ENCODE peak calls at places on chromosome 7, in ten cellular contexts. One of them, this sample, is unnamed. For H3K4me1, the result is how much of the 10 kb centered on the place peaks cover.

GRCh38 chr7:361680-362415 is 71.9 kb downstream of the FOXL3 start:
- DNase-seq in IMR-90: no peak
- DNase-seq in psoas muscle: no peak
- DNase-seq in iPS DF 6.9: no peak
- DNase-seq in mesendoderm: no peak
- DNase-seq in adrenal gland: no peak
- DNase-seq in mammary epithelial cell: no peak
- DNase-seq in DND-41: no peak
- DNase-seq in trophoblast cell: no peak
- DNase-seq in heart left ventricle: peak
- DNase-seq in this sample: no peak

GRCh38 chr7:40551685-40552576 is 417.1 kb downstream of the SUGCT start:
- DNase-seq in IMR-90: peak
- DNase-seq in psoas muscle: no peak
- DNase-seq in iPS DF 6.9: no peak
- DNase-seq in mesendoderm: peak
- DNase-seq in adrenal gland: peak
- DNase-seq in mammary epithelial cell: peak
- DNase-seq in DND-41: no peak
- DNase-seq in trophoblast cell: peak
- DNase-seq in heart left ventricle: no peak
- DNase-seq in this sample: no peak

GRCh38 chr7:55083206-55083605 is 64.4 kb downstream of the EGFR start:
- DNase-seq in IMR-90: peak
- DNase-seq in psoas muscle: no peak
- DNase-seq in iPS DF 6.9: no peak
- DNase-seq in mesendoderm: no peak
- DNase-seq in adrenal gland: no peak
- DNase-seq in mammary epithelial cell: no peak
- DNase-seq in DND-41: no peak
- DNase-seq in trophoblast cell: no peak
- DNase-seq in heart left ventricle: no peak
- DNase-seq in this sample: no peak

GRCh38 chr7:117645456-117646181 is 165.8 kb downstream of the CFTR start:
- DNase-seq in IMR-90: peak
- DNase-seq in psoas muscle: no peak
- DNase-seq in iPS DF 6.9: no peak
- DNase-seq in mesendoderm: peak
- DNase-seq in adrenal gland: no peak
- DNase-seq in mammary epithelial cell: peak
- DNase-seq in DND-41: no peak
- DNase-seq in trophoblast cell: no peak
- DNase-seq in heart left ventricle: no peak
- DNase-seq in this sample: no peak

GRCh38 chr7:124480074-124480820 is 285.3 kb downstream of the GPR37 start:
- DNase-seq in IMR-90: no peak
- DNase-seq in psoas muscle: no peak
- DNase-seq in iPS DF 6.9: no peak
- DNase-seq in mesendoderm: peak
- DNase-seq in adrenal gland: no peak
- DNase-seq in mammary epithelial cell: no peak
- DNase-seq in DND-41: no peak
- DNase-seq in trophoblast cell: no peak
- DNase-seq in heart left ventricle: no peak
- DNase-seq in this sample: no peak

GRCh38 chr7:151448261-151449252 is 8.6 kb upstream of the CRYGN start:
- DNase-seq in IMR-90: peak
- DNase-seq in psoas muscle: peak
- DNase-seq in iPS DF 6.9: no peak
- DNase-seq in mesendoderm: peak
- DNase-seq in adrenal gland: peak
- DNase-seq in mammary epithelial cell: no peak
- DNase-seq in DND-41: peak
- DNase-seq in trophoblast cell: peak
- DNase-seq in heart left ventricle: peak
- DNase-seq in this sample: peak

GRCh38 chr7:44139311-44140010 is 1.7 kb downstream of the MYL7 start:
- DNase-seq in IMR-90: no peak
- DNase-seq in psoas muscle: no peak
- DNase-seq in iPS DF 6.9: no peak
- DNase-seq in mesendoderm: no peak
- DNase-seq in adrenal gland: no peak
- DNase-seq in mammary epithelial cell: no peak
- DNase-seq in DND-41: no peak
- DNase-seq in trophoblast cell: no peak
- DNase-seq in heart left ventricle: peak
- DNase-seq in this sample: no peak

GRCh38 chr7:98107313-98107691 is 640 bp downstream of the LMTK2 start:
- DNase-seq in IMR-90: no peak
- DNase-seq in psoas muscle: no peak
- DNase-seq in iPS DF 6.9: no peak
- DNase-seq in mesendoderm: no peak
- DNase-seq in adrenal gland: no peak
- DNase-seq in mammary epithelial cell: peak
- DNase-seq in DND-41: peak
- DNase-seq in trophoblast cell: no peak
- DNase-seq in heart left ventricle: no peak
- DNase-seq in this sample: no peak

DNA sequence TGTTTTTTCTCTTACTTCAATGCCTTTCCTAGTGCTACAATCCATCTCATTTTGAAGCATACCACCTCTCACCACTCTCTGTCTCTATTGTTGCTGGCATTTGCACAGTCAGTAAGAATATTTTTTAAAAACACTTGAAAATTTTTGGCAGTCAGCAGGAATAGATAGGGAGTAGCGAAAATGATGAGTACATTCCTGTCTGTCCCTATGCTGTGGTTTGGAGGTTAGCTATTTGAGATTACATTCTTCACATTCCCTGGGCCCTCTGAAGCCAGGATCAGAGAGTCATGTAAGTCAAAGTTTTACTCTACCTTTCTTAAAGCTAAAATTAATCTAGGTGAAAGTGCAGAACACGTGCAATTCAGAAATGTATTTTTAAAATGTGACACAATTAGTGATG is 53.0 kb upstream of the MAGI2 start:
- DNase-seq in IMR-90: peak
- DNase-seq in psoas muscle: no peak
- DNase-seq in iPS DF 6.9: no peak
- DNase-seq in mesendoderm: peak
- DNase-seq in adrenal gland: no peak
- DNase-seq in mammary epithelial cell: no peak
- DNase-seq in DND-41: no peak
- DNase-seq in trophoblast cell: peak
- DNase-seq in heart left ventricle: no peak
- DNase-seq in this sample: no peak
- H3K4me3 ChIP-seq in IMR-90: no peak
- H3K4me3 ChIP-seq in psoas muscle: no peak
- H3K4me3 ChIP-seq in iPS DF 6.9: no peak
- H3K4me3 ChIP-seq in mesendoderm: no peak
- H3K4me3 ChIP-seq in adrenal gland: no peak
- H3K4me3 ChIP-seq in mammary epithelial cell: no peak
- H3K4me3 ChIP-seq in DND-41: no peak
- H3K4me3 ChIP-seq in trophoblast cell: no peak
- H3K4me3 ChIP-seq in heart left ventricle: no peak
- H3K4me3 ChIP-seq in this sample: no peak

GRCh38 chr7:99324559-99324958 is 1.1 kb upstream of the ARPC1A start:
- DNase-seq in IMR-90: no peak
- DNase-seq in psoas muscle: no peak
- DNase-seq in iPS DF 6.9: no peak
- DNase-seq in mesendoderm: no peak
- DNase-seq in adrenal gland: no peak
- DNase-seq in mammary epithelial cell: no peak
- DNase-seq in DND-41: no peak
- DNase-seq in trophoblast cell: no peak
- DNase-seq in heart left ventricle: no peak
- DNase-seq in this sample: no peak
- H3K27ac ChIP-seq in IMR-90: no peak
- H3K27ac ChIP-seq in psoas muscle: no peak
- H3K27ac ChIP-seq in iPS DF 6.9: no peak
- H3K27ac ChIP-seq in mesendoderm: no peak
- H3K27ac ChIP-seq in adrenal gland: no peak
- H3K27ac ChIP-seq in mammary epithelial cell: no peak
- H3K27ac ChIP-seq in DND-41: no peak
- H3K27ac ChIP-seq in trophoblast cell: no peak
- H3K27ac ChIP-seq in heart left ventricle: no peak
- H3K27ac ChIP-seq in this sample: no peak

GRCh38 chr7:34135924-34136323 is 230.6 kb downstream of the BMPER start:
- DNase-seq in IMR-90: no peak
- DNase-seq in psoas muscle: no peak
- DNase-seq in iPS DF 6.9: no peak
- DNase-seq in mesendoderm: no peak
- DNase-seq in adrenal gland: no peak
- DNase-seq in mammary epithelial cell: no peak
- DNase-seq in DND-41: no peak
- DNase-seq in trophoblast cell: no peak
- DNase-seq in heart left ventricle: no peak
- DNase-seq in this sample: no peak

GRCh38 chr7:34136698-34137097 is 231.4 kb downstream of the BMPER start:
- DNase-seq in IMR-90: no peak
- DNase-seq in psoas muscle: no peak
- DNase-seq in iPS DF 6.9: no peak
- DNase-seq in mesendoderm: no peak
- DNase-seq in adrenal gland: no peak
- DNase-seq in mammary epithelial cell: no peak
- DNase-seq in DND-41: no peak
- DNase-seq in trophoblast cell: no peak
- DNase-seq in heart left ventricle: no peak
- DNase-seq in this sample: no peak

GRCh38 chr7:34133983-34134782 is 228.8 kb downstream of the BMPER start:
- DNase-seq in IMR-90: peak
- DNase-seq in psoas muscle: peak
- DNase-seq in iPS DF 6.9: peak
- DNase-seq in mesendoderm: peak
- DNase-seq in adrenal gland: peak
- DNase-seq in mammary epithelial cell: peak
- DNase-seq in DND-41: peak
- DNase-seq in trophoblast cell: peak
- DNase-seq in heart left ventricle: peak
- DNase-seq in this sample: peak

GRCh38 chr7:34138483-34138882 is 233.1 kb downstream of the BMPER start:
- DNase-seq in IMR-90: no peak
- DNase-seq in psoas muscle: no peak
- DNase-seq in iPS DF 6.9: no peak
- DNase-seq in mesendoderm: no peak
- DNase-seq in adrenal gland: no peak
- DNase-seq in mammary epithelial cell: no peak
- DNase-seq in DND-41: no peak
- DNase-seq in trophoblast cell: no peak
- DNase-seq in heart left ventricle: no peak
- DNase-seq in this sample: no peak

DNA sequence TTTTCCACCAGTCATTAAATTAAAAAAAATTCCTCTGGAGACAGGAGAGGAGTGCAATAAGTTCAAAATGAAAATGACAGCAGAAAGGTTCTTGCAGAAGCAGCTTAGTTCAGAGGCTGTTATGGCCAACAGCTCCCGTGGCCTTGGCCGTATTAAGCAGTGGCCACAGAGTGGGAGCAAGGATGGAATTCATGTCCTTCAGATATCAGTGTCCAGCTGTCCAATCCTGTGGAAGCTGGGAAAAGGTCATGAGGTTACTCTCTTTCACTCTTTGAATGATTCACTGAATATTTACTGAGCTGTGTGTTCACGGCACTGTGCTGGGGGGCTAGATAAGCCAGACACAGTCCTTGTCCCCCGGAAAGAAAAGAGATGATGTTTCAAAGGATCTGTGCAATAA is 231.8 kb downstream of the BMPER start:
- DNase-seq in IMR-90: peak
- DNase-seq in psoas muscle: no peak
- DNase-seq in iPS DF 6.9: no peak
- DNase-seq in mesendoderm: no peak
- DNase-seq in adrenal gland: no peak
- DNase-seq in mammary epithelial cell: no peak
- DNase-seq in DND-41: no peak
- DNase-seq in trophoblast cell: no peak
- DNase-seq in heart left ventricle: no peak
- DNase-seq in this sample: no peak
- H3K4me1 ChIP-seq in IMR-90: under half
- H3K4me1 ChIP-seq in psoas muscle: under half
- H3K4me1 ChIP-seq in iPS DF 6.9: under half
- H3K4me1 ChIP-seq in mesendoderm: under half
- H3K4me1 ChIP-seq in adrenal gland: under half
- H3K4me1 ChIP-seq in mammary epithelial cell: under half
- H3K4me1 ChIP-seq in DND-41: under half
- H3K4me1 ChIP-seq in trophoblast cell: under half
- H3K4me1 ChIP-seq in heart left ventricle: under half
- H3K4me1 ChIP-seq in this sample: under half

GRCh38 chr7:106010866-106011265 is 47.8 kb downstream of the CDHR3 start:
- DNase-seq in IMR-90: peak
- DNase-seq in psoas muscle: no peak
- DNase-seq in iPS DF 6.9: no peak
- DNase-seq in mesendoderm: no peak
- DNase-seq in adrenal gland: no peak
- DNase-seq in mammary epithelial cell: no peak
- DNase-seq in DND-41: no peak
- DNase-seq in trophoblast cell: no peak
- DNase-seq in heart left ventricle: no peak
- DNase-seq in this sample: no peak

GRCh38 chr7:106006906-106007305 is 43.8 kb downstream of the CDHR3 start:
- DNase-seq in IMR-90: no peak
- DNase-seq in psoas muscle: no peak
- DNase-seq in iPS DF 6.9: no peak
- DNase-seq in mesendoderm: no peak
- DNase-seq in adrenal gland: no peak
- DNase-seq in mammary epithelial cell: no peak
- DNase-seq in DND-41: no peak
- DNase-seq in trophoblast cell: no peak
- DNase-seq in heart left ventricle: no peak
- DNase-seq in this sample: no peak

GRCh38 chr7:106010331-106010730 is 47.3 kb downstream of the CDHR3 start:
- DNase-seq in IMR-90: no peak
- DNase-seq in psoas muscle: no peak
- DNase-seq in iPS DF 6.9: no peak
- DNase-seq in mesendoderm: no peak
- DNase-seq in adrenal gland: no peak
- DNase-seq in mammary epithelial cell: no peak
- DNase-seq in DND-41: no peak
- DNase-seq in trophoblast cell: peak
- DNase-seq in heart left ventricle: no peak
- DNase-seq in this sample: no peak

GRCh38 chr7:106012184-106012583 is 49.1 kb downstream of the CDHR3 start:
- DNase-seq in IMR-90: no peak
- DNase-seq in psoas muscle: no peak
- DNase-seq in iPS DF 6.9: no peak
- DNase-seq in mesendoderm: no peak
- DNase-seq in adrenal gland: no peak
- DNase-seq in mammary epithelial cell: no peak
- DNase-seq in DND-41: no peak
- DNase-seq in trophoblast cell: no peak
- DNase-seq in heart left ventricle: no peak
- DNase-seq in this sample: no peak

DNA sequence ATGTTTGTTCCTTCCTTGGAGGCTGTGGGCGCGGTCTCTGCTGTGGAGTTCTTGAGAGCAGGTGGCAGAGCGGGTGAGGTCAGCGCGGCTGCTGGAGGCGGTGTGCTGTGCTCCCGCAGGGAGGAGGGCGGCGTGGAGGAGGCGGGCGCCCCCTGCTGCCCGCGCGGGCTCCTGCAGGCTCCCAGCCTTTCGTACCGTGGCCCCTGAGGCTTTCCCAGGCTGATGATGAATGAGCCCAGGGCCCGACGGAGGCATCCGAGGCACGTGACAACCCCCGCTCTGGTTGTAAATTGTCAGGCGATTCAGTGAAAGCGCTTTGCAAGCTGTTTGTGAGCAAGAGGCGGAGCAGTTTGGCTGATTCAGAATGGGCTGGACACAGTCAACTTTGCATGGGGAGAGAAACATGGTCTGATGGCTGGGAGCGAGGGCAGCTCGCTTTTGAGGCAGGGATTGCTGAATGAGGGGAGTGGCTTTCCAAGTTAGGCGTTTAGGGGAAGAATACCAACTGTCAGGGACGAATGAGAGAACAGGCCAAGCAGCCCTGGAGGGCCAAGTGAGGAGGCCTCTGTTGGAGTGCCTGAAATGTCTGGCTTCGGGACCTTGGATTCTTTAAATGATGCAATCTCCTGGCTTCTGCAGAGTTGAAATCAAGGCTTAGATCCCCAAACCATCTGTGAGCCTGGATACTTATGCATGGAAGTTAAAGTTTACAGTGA is 46.6 kb downstream of the CDHR3 start:
- DNase-seq in IMR-90: peak
- DNase-seq in psoas muscle: peak
- DNase-seq in iPS DF 6.9: peak
- DNase-seq in mesendoderm: peak
- DNase-seq in adrenal gland: peak
- DNase-seq in mammary epithelial cell: peak
- DNase-seq in DND-41: peak
- DNase-seq in trophoblast cell: peak
- DNase-seq in heart left ventricle: peak
- DNase-seq in this sample: peak
- H3K4me3 ChIP-seq in IMR-90: no peak
- H3K4me3 ChIP-seq in psoas muscle: no peak
- H3K4me3 ChIP-seq in iPS DF 6.9: no peak
- H3K4me3 ChIP-seq in mesendoderm: no peak
- H3K4me3 ChIP-seq in adrenal gland: no peak
- H3K4me3 ChIP-seq in mammary epithelial cell: no peak
- H3K4me3 ChIP-seq in DND-41: no peak
- H3K4me3 ChIP-seq in trophoblast cell: no peak
- H3K4me3 ChIP-seq in heart left ventricle: peak
- H3K4me3 ChIP-seq in this sample: no peak